ENCODE peak calls at places on chromosome 3, in four cellular contexts. F is PC-3, H is A673, R is mammary epithelial cell. S is an unnamed sample.

GRCh38 chr3:23455775-23456174 is 252.6 kb downstream of the UBE2E2 start:
- DNase-seq in F (peak; percentile 49), H (no peak), R (peak; percentile 70), S (peak; percentile 76)

GRCh38 chr3:160129459-160130061 is 95.7 kb upstream of the C3orf80 start:
- DNase-seq in F (peak; percentile 89), H (peak; percentile 90), R (peak; percentile 95), S (peak; percentile 93)

GRCh38 chr3:114743746-114744145 is 403.3 kb downstream of the ZBTB20 start:
- DNase-seq in F (no peak), H (no peak), R (no peak), S (no peak)

GRCh38 chr3:22016197-22016596 is 265.2 kb upstream of the ZNF385D start:
- DNase-seq in F (no peak), H (no peak), R (no peak), S (no peak)

GRCh38 chr3:122996038-122996580 is 31.5 kb downstream of the SEMA5B start:
- DNase-seq in F (no peak), H (no peak), R (no peak), S (no peak)

GRCh38 chr3:122893754-122894668 is 99.1 kb downstream of the SLC49A4 start:
- DNase-seq in F (peak; percentile 52), H (no peak), R (peak; percentile 73), S (no peak)

GRCh38 chr3:58495101-58495500 is 3.2 kb downstream of the KCTD6 start:
- DNase-seq in F (no peak), H (no peak), R (no peak), S (no peak)

GRCh38 chr3:135231646-135232625 is 436.9 kb downstream of the EPHB1 start:
- DNase-seq in F (no peak), H (no peak), R (no peak), S (no peak)

GRCh38 chr3:13013151-13013561 is 60.1 kb downstream of the IQSEC1 start:
- DNase-seq in F (no peak), H (no peak), R (no peak), S (no peak)

GRCh38 chr3:5768546-5768945 is 581.0 kb downstream of the EDEM1 start:
- DNase-seq in F (no peak), H (no peak), R (no peak), S (no peak)

GRCh38 chr3:194689493-194689901 is 3.8 kb downstream of the FAM43A start:
- DNase-seq in F (peak; percentile 23), H (peak; percentile 41), R (no peak), S (peak; percentile 46)

GRCh38 chr3:73235768-73236167 is 174.3 kb downstream of the EBLN2 start:
- DNase-seq in F (no peak), H (no peak), R (no peak), S (no peak)

GRCh38 chr3:5252111-5252510 is 64.6 kb downstream of the EDEM1 start:
- DNase-seq in F (no peak), H (no peak), R (no peak), S (no peak)

GRCh38 chr3:129060276-129061076 is at the start of gene GP9:
- DNase-seq in F (no peak), H (no peak), R (no peak), S (no peak)

GRCh38 chr3:30578479-30578878 is 27.9 kb upstream of the TGFBR2 start:
- DNase-seq in F (peak; percentile 94), H (no peak), R (peak; percentile 94), S (peak; percentile 97)

GRCh38 chr3:85691196-85691595 is 732.4 kb downstream of the CADM2 start:
- DNase-seq in F (no peak), H (no peak), R (no peak), S (peak; percentile 53)

GRCh38 chr3:169149349-169149890 is 514.1 kb downstream of the MECOM start:
- DNase-seq in F (peak; percentile 92), H (peak; percentile 84), R (peak; percentile 81), S (peak; percentile 80)

GRCh38 chr3:169147246-169148008 is 516.1 kb downstream of the MECOM start:
- DNase-seq in F (peak; percentile 73), H (peak; percentile 62), R (peak; percentile 72), S (peak; percentile 78)

GRCh38 chr3:169146866-169147245 is 516.7 kb downstream of the MECOM start:
- DNase-seq in F (peak; percentile 36), H (peak; percentile 10), R (no peak), S (no peak)

GRCh38 chr3:169150343-169150742 is 513.2 kb downstream of the MECOM start:
- DNase-seq in F (no peak), H (no peak), R (no peak), S (no peak)

GRCh38 chr3:169148448-169149348 is 514.8 kb downstream of the MECOM start:
- DNase-seq in F (peak; percentile 31), H (no peak), R (peak; percentile 25), S (no peak)
- TF ChIP-seq EZH2 in F (no peak), H (no peak), R (no peak), S (no peak)

DNA sequence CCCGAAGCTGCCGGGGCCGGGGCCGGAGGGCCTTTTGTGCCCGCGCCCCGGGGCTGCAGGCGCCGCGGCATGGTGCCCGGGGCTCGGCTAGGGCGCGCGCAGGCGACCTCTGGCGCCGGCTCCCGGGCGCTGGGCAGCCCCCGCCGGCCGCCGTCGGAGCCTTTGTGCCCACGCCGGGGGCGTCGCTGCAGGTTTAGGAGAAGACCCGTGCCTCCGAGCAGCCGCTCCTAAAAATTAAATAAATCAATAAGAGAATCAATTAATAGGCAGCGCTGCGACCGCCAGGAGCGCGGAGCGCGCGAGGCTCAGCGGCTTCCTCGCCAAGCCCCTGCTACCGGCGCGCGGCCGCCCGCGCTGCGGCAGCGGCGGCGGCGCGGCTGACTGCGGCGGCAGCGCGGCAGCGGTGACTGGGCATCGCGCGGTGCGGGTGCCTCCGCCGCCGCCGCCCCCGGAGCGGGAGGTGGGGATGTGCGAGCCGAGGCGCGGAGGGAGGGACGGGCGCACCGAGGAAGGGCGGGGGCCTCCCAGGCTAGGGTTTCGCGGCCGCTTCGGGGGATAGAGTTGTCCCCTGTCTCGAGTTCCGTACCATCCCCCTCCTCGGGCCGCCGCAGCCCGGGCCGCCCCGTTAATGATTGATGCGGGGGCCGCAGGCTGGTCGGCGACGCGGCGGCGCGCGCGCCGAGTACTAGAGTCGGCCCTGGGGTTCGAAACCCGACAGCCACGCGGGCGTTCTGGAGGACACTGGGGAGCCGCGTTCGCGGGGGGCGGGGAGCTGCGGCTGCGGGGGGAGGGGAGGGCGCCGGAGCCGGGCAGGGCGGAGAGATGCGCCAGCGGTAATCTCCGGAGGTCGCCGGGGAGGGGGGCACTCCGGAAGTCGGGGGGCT is at the start of gene PAQR9:
- DNase-seq in F (no peak), H (peak; percentile 31), R (no peak), S (peak; percentile 31)
- TF ChIP-seq EZH2 in F (no peak), H (no peak), R (no peak), S (no peak)

GRCh38 chr3:184306573-184306972 is 7.5 kb downstream of the PSMD2 start:
- DNase-seq in F (no peak), H (no peak), R (no peak), S (no peak)
- TF ChIP-seq EZH2 in F (no peak), H (no peak), R (no peak), S (no peak)

DNA sequence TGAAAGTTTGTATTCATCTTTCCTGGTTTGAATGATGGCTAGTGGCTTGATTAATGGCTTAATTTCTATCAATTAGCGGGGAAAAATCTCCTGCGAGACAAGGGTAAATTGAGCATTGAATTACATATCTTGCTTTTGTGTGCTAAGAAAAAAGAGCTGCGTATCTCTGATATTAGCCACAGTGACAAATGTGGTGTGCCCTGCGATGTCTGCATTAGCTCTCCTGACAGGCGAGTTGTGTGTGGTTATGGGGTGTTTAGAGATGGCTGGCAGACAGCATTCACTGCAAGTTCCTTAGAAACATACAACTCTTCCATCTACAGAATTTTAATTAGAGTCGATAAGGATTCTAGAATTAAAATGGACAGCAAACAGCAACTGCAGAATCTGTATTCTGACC is 42.7 kb upstream of the MLF1 start:
- DNase-seq in F (no peak), H (no peak), R (no peak), S (no peak)
- TF ChIP-seq EZH2 in F (no peak), H (no peak), R (no peak), S (no peak)

GRCh38 chr3:127822166-127822835 is at the start of gene MGLL:
- DNase-seq in F (peak; percentile 54), H (peak; percentile 26), R (peak; percentile 50), S (peak; percentile 44)
- TF ChIP-seq EZH2 in F (no peak), H (peak; percentile 50), R (no peak), S (no peak)